ENCODE peak calls at places on chromosomes 12 and 14, in eight cellular contexts. Q, N, X, S, C, E, M and H are unnamed samples.

GRCh38 chr14:20302042-20302761 is 3.5 kb downstream of the TTC5 start:
- DNase-seq in S (no peak), M (no peak), Q (peak), X (no peak), E (no peak), N (no peak), C (peak), H (no peak)

GRCh38 chr14:78970677-78971076 is 800.5 kb downstream of the NRXN3 start:
- DNase-seq in X (no peak), M (no peak), E (no peak), Q (no peak), N (no peak), C (no peak), S (no peak), H (no peak)

GRCh38 chr12:7642876-7643309 is 22.8 kb downstream of the APOBEC1 start:
- DNase-seq in S (no peak), X (no peak), C (no peak), N (no peak), Q (peak), M (peak), E (no peak), H (no peak)

GRCh38 chr12:105674871-105675699 is 344.6 kb downstream of the C12orf75 start:
- DNase-seq in M (peak), Q (no peak), C (no peak), X (no peak), N (no peak), S (no peak), E (no peak), H (no peak)

GRCh38 chr12:94282675-94283074 is 134.3 kb downstream of the PLXNC1 start:
- DNase-seq in C (peak), S (no peak), X (peak), N (peak), Q (no peak), E (no peak), M (peak), H (no peak)

GRCh38 chr12:92063641-92064040 is 82.0 kb downstream of the BTG1 start:
- DNase-seq in N (no peak), M (no peak), E (no peak), C (peak), Q (no peak), S (no peak), X (no peak), H (no peak)

GRCh38 chr12:67279637-67280036 is 10.5 kb downstream of the CAND1 start:
- DNase-seq in X (no peak), Q (no peak), M (no peak), N (no peak), S (no peak), E (no peak), C (no peak), H (no peak)

GRCh38 chr14:103517626-103518415 is 4.8 kb downstream of the CKB start:
- DNase-seq in N (no peak), Q (no peak), E (peak), X (no peak), S (no peak), M (no peak), C (no peak), H (no peak)

GRCh38 chr12:46126050-46126727 is 135.8 kb upstream of the SCAF11 start:
- DNase-seq in Q (no peak), S (no peak), C (peak), N (no peak), M (no peak), E (no peak), X (no peak), H (no peak)

GRCh38 chr14:74296037-74296467 is 6.7 kb downstream of the ABCD4 start:
- DNase-seq in C (no peak), X (no peak), M (no peak), E (no peak), S (no peak), Q (no peak), N (no peak), H (no peak)

GRCh38 chr12:113403435-113404415 is at the start of gene SDS:
- DNase-seq in C (no peak), Q (peak), X (no peak), E (peak), M (peak), N (peak), S (no peak), H (peak)

GRCh38 chr12:79381246-79382208 is 309.2 kb downstream of the PAWR start:
- DNase-seq in C (no peak), E (no peak), Q (no peak), N (no peak), X (no peak), S (no peak), M (no peak), H (no peak)

GRCh38 chr12:78210894-78211302 is 380.2 kb downstream of the NAV3 start:
- DNase-seq in Q (no peak), S (no peak), X (no peak), C (peak), N (no peak), E (no peak), M (no peak), H (peak)

GRCh38 chr12:3034067-3034750 is 43.0 kb upstream of the TSPAN9 start:
- DNase-seq in E (peak), X (no peak), C (peak), S (no peak), N (peak), M (peak), Q (peak), H (peak)

GRCh38 chr12:105729372-105729771 is 398.9 kb downstream of the C12orf75 start:
- DNase-seq in X (no peak), S (no peak), C (no peak), N (no peak), Q (no peak), E (no peak), M (no peak), H (no peak)

GRCh38 chr12:47504775-47505446 is 200.9 kb downstream of the RPAP3 start:
- DNase-seq in X (no peak), N (no peak), C (peak), Q (no peak), M (no peak), E (no peak), S (no peak), H (peak)

GRCh38 chr12:98492580-98493140 is 22.7 kb upstream of the TMPO start:
- DNase-seq in S (no peak), M (no peak), C (no peak), X (no peak), N (no peak), E (no peak), Q (no peak), H (no peak)

GRCh38 chr14:73674986-73675385 is 30.2 kb downstream of the DNAL1 start:
- DNase-seq in Q (no peak), M (no peak), S (no peak), N (no peak), C (peak), X (no peak), E (no peak), H (no peak)

GRCh38 chr12:50537538-50537919 is 32.7 kb downstream of the DIP2B start:
- DNase-seq in N (no peak), E (no peak), X (no peak), M (no peak), C (peak), Q (no peak), S (no peak), H (no peak)

GRCh38 chr12:124970647-124971402 is 18.1 kb downstream of the DHX37 start:
- DNase-seq in M (no peak), S (no peak), X (no peak), Q (no peak), C (no peak), N (no peak), E (no peak), H (no peak)

GRCh38 chr14:103828315-103828967 is 18.9 kb downstream of the PPP1R13B start:
- DNase-seq in E (peak), M (peak), C (no peak), X (no peak), N (no peak), S (no peak), Q (no peak), H (no peak)

GRCh38 chr14:20834899-20835298 is 32.3 kb upstream of the RNASE1 start:
- DNase-seq in N (no peak), X (no peak), Q (no peak), S (no peak), E (no peak), M (no peak), C (no peak), H (no peak)

GRCh38 chr12:122062832-122063690 is 15.5 kb upstream of the MLXIP start:
- DNase-seq in E (peak), N (no peak), S (no peak), C (peak), Q (peak), X (no peak), M (peak), H (no peak)

GRCh38 chr14:78683206-78683605 is 513.0 kb downstream of the NRXN3 start:
- DNase-seq in Q (no peak), M (no peak), X (no peak), N (no peak), C (peak), S (no peak), E (no peak), H (no peak)

GRCh38 chr14:38860530-38860929 is 242.5 kb downstream of the SEC23A start:
- DNase-seq in M (no peak), C (no peak), N (no peak), X (no peak), E (no peak), S (no peak), Q (no peak), H (no peak)

GRCh38 chr12:68001486-68002466 is 12.5 kb downstream of the IFNG-AS1 start:
- DNase-seq in M (no peak), E (no peak), Q (peak), C (peak), X (no peak), S (no peak), N (no peak), H (no peak)

GRCh38 chr12:33605776-33606175 is 166.2 kb upstream of the SYT10 start:
- DNase-seq in C (peak), N (no peak), S (no peak), Q (peak), X (no peak), E (no peak), M (no peak), H (no peak)

GRCh38 chr14:22390195-22390594 is 198.8 kb downstream of the DAD1 start:
- DNase-seq in C (peak), E (no peak), M (no peak), S (no peak), Q (no peak), N (no peak), X (no peak), H (no peak)

GRCh38 chr14:22388669-22389625 is 200.1 kb downstream of the DAD1 start:
- DNase-seq in C (peak), S (no peak), Q (no peak), E (no peak), X (no peak), N (no peak), M (no peak), H (peak)

GRCh38 chr14:22384974-22385526 is 204.0 kb downstream of the DAD1 start:
- DNase-seq in S (no peak), N (no peak), Q (no peak), C (no peak), M (no peak), X (no peak), E (no peak), H (no peak)

GRCh38 chr14:22386924-22387775 is 201.9 kb downstream of the DAD1 start:
- DNase-seq in Q (peak), N (peak), S (peak), C (peak), X (peak), M (peak), E (peak), H (peak)

GRCh38 chr14:22387776-22388241 is 201.2 kb downstream of the DAD1 start:
- DNase-seq in S (no peak), Q (no peak), N (no peak), X (no peak), M (no peak), C (no peak), E (peak), H (peak)
- TF ChIP-seq CTCF in S (no peak), Q (no peak), N (no peak), X (no peak), M (no peak), C (no peak), E (peak), H (no peak)

DNA sequence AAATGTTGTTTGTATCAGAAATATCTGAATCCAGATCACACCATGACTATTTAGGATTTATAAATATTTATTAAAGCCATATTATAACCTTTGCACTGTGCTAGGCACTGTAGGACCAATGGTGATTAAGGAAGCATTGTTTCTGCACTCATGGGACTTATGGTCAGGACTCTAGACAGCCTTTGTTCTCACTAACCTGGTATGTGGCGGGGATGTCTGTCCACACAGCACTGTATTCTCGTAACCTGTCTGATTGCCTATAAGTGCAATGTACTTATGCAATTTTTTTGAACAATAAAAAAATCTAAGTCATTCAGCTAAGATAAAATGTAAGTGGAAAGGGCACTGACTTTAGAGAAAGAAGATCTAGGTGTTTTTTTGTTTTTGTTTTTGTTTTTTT is 6.7 kb upstream of the SSPN start:
- DNase-seq in E (no peak), M (no peak), S (no peak), C (no peak), X (no peak), Q (no peak), N (no peak), H (no peak)
- TF ChIP-seq CTCF in E (no peak), M (no peak), S (no peak), C (no peak), X (no peak), Q (no peak), N (no peak), H (no peak)

DNA sequence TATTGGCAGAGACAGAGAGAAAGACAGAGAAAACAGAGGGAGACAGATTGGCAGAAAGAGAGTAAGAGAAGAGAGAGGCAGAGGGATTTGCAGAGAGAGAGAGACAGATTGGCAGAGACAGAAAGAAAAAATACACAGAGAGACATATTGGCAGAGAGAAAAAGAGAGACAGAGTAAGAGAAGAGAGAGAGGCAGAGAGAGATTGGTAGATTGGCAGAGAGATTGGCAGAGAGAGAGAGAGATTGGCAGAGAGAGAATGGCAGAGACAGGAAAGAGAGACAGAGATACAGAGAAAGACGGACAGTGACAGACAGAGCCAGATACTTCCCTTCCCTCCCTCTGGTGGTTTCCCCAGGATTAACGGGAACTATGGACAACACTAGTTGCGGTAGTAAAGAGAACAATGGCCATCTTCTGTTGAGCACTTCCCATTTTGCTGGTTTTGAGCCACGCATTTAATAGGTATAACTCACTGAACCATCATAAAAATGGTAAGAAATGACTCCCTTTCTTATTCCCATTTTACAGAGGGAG is 2.6 kb upstream of the NOS1 start:
- DNase-seq in M (no peak), C (no peak), S (no peak), X (no peak), Q (no peak), N (no peak), E (no peak), H (no peak)
- TF ChIP-seq CTCF in M (no peak), C (no peak), S (no peak), X (no peak), Q (peak), N (no peak), E (no peak), H (no peak)

DNA sequence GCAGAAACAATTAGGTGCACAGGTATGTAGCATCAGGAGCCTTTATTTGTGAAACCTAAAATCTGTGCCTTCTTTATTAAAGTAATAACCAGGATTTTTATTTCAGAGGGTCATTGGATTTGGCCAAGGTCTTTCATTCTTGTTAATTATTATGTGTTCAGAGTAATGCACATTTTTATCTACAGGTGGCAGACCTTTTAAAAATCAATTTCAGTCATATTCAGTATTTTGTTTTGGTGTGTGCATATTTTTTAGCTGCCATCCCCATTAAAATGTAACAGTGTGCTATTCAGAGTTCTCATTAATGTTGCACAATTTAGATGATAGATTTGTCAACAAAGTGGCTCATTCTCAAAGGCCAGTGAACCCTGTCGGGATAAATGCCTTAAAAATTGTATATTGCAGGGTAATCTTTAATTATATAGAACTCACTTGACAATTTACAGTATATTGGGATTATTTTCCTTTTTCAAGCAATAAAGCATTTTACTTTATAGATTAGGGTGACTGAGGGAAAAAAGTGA is 319.3 kb upstream of the SOX5 start:
- DNase-seq in E (no peak), Q (no peak), M (no peak), X (no peak), N (no peak), C (peak), S (no peak), H (no peak)
- TF ChIP-seq CTCF in E (no peak), Q (no peak), M (no peak), X (no peak), N (no peak), C (no peak), S (no peak), H (no peak)

GRCh38 chr12:65609359-65609771 is 214.9 kb upstream of the HMGA2 start:
- DNase-seq in S (no peak), X (no peak), M (no peak), N (no peak), C (peak), Q (no peak), E (no peak), H (peak)
- TF ChIP-seq CTCF in S (no peak), X (no peak), M (no peak), N (no peak), C (no peak), Q (peak), E (no peak), H (peak)

GRCh38 chr12:100163416-100164152 is 20.9 kb upstream of the BLTP3B start:
- DNase-seq in C (peak), E (peak), X (peak), S (peak), M (peak), N (peak), Q (peak), H (no peak)
- TF ChIP-seq CTCF in C (no peak), E (no peak), X (peak), S (no peak), M (no peak), N (no peak), Q (peak), H (no peak)